ENCODE peak calls at places on chromosome X, in six cellular contexts. One of them, this sample, is unnamed.
A peak's percentile ranks its signal among the peaks of the same experiment; 100 is the strongest.

GRCh38 chrX:146224442-146224841 is 406.8 kb downstream of the SLITRK2 start:
- DNase-seq in uterus: no peak
- DNase-seq in ovary: no peak
- DNase-seq in OCI-LY7: no peak
- DNase-seq in CD8-positive, alpha-beta memory T cell: no peak
- DNase-seq in SJSA1: no peak
- DNase-seq in this sample: no peak

GRCh38 chrX:26442340-26442739 is 226.4 kb downstream of the MAGEB5 start:
- DNase-seq in CD8-positive, alpha-beta memory T cell: no peak
- DNase-seq in ovary: no peak
- DNase-seq in OCI-LY7: no peak
- DNase-seq in SJSA1: no peak
- DNase-seq in uterus: no peak
- DNase-seq in this sample: no peak

GRCh38 chrX:23845316-23845932 is 62.3 kb downstream of the APOO start:
- DNase-seq in ovary: no peak
- DNase-seq in CD8-positive, alpha-beta memory T cell: no peak
- DNase-seq in uterus: no peak
- DNase-seq in OCI-LY7: no peak
- DNase-seq in SJSA1: peak; percentile 10
- DNase-seq in this sample: peak; percentile 13

GRCh38 chrX:18871970-18872369 is 111.9 kb downstream of the PHKA2 start:
- DNase-seq in uterus: no peak
- DNase-seq in ovary: no peak
- DNase-seq in CD8-positive, alpha-beta memory T cell: no peak
- DNase-seq in OCI-LY7: no peak
- DNase-seq in SJSA1: no peak
- DNase-seq in this sample: no peak

GRCh38 chrX:39907964-39908616 is 189.7 kb downstream of the BCOR start:
- DNase-seq in CD8-positive, alpha-beta memory T cell: no peak
- DNase-seq in SJSA1: peak; percentile 95
- DNase-seq in uterus: peak; percentile 63
- DNase-seq in ovary: peak; percentile 71
- DNase-seq in OCI-LY7: no peak
- DNase-seq in this sample: peak; percentile 88

GRCh38 chrX:8036914-8037313 is 109.7 kb upstream of the PNPLA4 start:
- DNase-seq in uterus: no peak
- DNase-seq in CD8-positive, alpha-beta memory T cell: no peak
- DNase-seq in SJSA1: no peak
- DNase-seq in OCI-LY7: no peak
- DNase-seq in ovary: no peak
- DNase-seq in this sample: no peak

GRCh38 chrX:74420194-74421035 is 878 bp upstream of the SLC16A2 start:
- DNase-seq in ovary: peak; percentile 83
- DNase-seq in CD8-positive, alpha-beta memory T cell: peak; percentile 2
- DNase-seq in SJSA1: peak; percentile 59
- DNase-seq in OCI-LY7: no peak
- DNase-seq in uterus: peak; percentile 78
- DNase-seq in this sample: peak; percentile 83

GRCh38 chrX:154036513-154036912 is 16.8 kb upstream of the IRAK1 start:
- DNase-seq in OCI-LY7: no peak
- DNase-seq in CD8-positive, alpha-beta memory T cell: peak; percentile 37
- DNase-seq in SJSA1: no peak
- DNase-seq in ovary: no peak
- DNase-seq in uterus: no peak
- DNase-seq in this sample: no peak

GRCh38 chrX:130024127-130024526 is 41.7 kb downstream of the BCORL1 start:
- DNase-seq in uterus: peak; percentile 68
- DNase-seq in CD8-positive, alpha-beta memory T cell: peak; percentile 78
- DNase-seq in ovary: peak; percentile 59
- DNase-seq in OCI-LY7: peak; percentile 91
- DNase-seq in SJSA1: no peak
- DNase-seq in this sample: peak; percentile 91

GRCh38 chrX:48883729-48884128 is 13.8 kb downstream of the TIMM17B start:
- DNase-seq in ovary: no peak
- DNase-seq in SJSA1: no peak
- DNase-seq in CD8-positive, alpha-beta memory T cell: no peak
- DNase-seq in OCI-LY7: no peak
- DNase-seq in uterus: no peak
- DNase-seq in this sample: no peak

GRCh38 chrX:134999469-134999868 is 8.7 kb downstream of the SMIM10 start:
- DNase-seq in SJSA1: peak; percentile 42
- DNase-seq in OCI-LY7: peak; percentile 15
- DNase-seq in ovary: no peak
- DNase-seq in CD8-positive, alpha-beta memory T cell: no peak
- DNase-seq in uterus: no peak
- DNase-seq in this sample: no peak

GRCh38 chrX:1462596-1463251 is 10.0 kb upstream of the ASMTL start:
- DNase-seq in SJSA1: peak; percentile 61
- DNase-seq in ovary: no peak
- DNase-seq in uterus: no peak
- DNase-seq in CD8-positive, alpha-beta memory T cell: peak; percentile 94
- DNase-seq in OCI-LY7: no peak
- DNase-seq in this sample: no peak

GRCh38 chrX:39652336-39652735 is 445.4 kb downstream of the BCOR start:
- DNase-seq in uterus: no peak
- DNase-seq in CD8-positive, alpha-beta memory T cell: no peak
- DNase-seq in SJSA1: peak; percentile 16
- DNase-seq in ovary: no peak
- DNase-seq in OCI-LY7: peak; percentile 56
- DNase-seq in this sample: peak; percentile 12

GRCh38 chrX:50769389-50770063 is 44.5 kb downstream of the SHROOM4 start:
- DNase-seq in ovary: no peak
- DNase-seq in OCI-LY7: no peak
- DNase-seq in SJSA1: no peak
- DNase-seq in uterus: no peak
- DNase-seq in CD8-positive, alpha-beta memory T cell: no peak
- DNase-seq in this sample: no peak

GRCh38 chrX:95346854-95347253 is 1337.8 kb upstream of the DIAPH2 start:
- DNase-seq in SJSA1: no peak
- DNase-seq in OCI-LY7: no peak
- DNase-seq in ovary: no peak
- DNase-seq in CD8-positive, alpha-beta memory T cell: no peak
- DNase-seq in uterus: no peak
- DNase-seq in this sample: no peak

GRCh38 chrX:82335772-82336171 is 1133.9 kb downstream of the SH3BGRL start:
- DNase-seq in SJSA1: no peak
- DNase-seq in OCI-LY7: no peak
- DNase-seq in uterus: no peak
- DNase-seq in CD8-positive, alpha-beta memory T cell: no peak
- DNase-seq in ovary: no peak
- DNase-seq in this sample: peak; percentile 27

GRCh38 chrX:22652596-22652995 is 347.2 kb upstream of the DDX53 start:
- DNase-seq in OCI-LY7: no peak
- DNase-seq in SJSA1: no peak
- DNase-seq in CD8-positive, alpha-beta memory T cell: no peak
- DNase-seq in ovary: no peak
- DNase-seq in uterus: peak; percentile 49
- DNase-seq in this sample: no peak
- H3K27ac ChIP-seq in OCI-LY7: no peak overlapping the region
- H3K27ac ChIP-seq in SJSA1: no peak overlapping the region
- H3K27ac ChIP-seq in CD8-positive, alpha-beta memory T cell: no peak overlapping the region
- H3K27ac ChIP-seq in ovary: no peak overlapping the region
- H3K27ac ChIP-seq in uterus: peak overlapping the region; percentile 82
- H3K27ac ChIP-seq in this sample: no peak overlapping the region

DNA sequence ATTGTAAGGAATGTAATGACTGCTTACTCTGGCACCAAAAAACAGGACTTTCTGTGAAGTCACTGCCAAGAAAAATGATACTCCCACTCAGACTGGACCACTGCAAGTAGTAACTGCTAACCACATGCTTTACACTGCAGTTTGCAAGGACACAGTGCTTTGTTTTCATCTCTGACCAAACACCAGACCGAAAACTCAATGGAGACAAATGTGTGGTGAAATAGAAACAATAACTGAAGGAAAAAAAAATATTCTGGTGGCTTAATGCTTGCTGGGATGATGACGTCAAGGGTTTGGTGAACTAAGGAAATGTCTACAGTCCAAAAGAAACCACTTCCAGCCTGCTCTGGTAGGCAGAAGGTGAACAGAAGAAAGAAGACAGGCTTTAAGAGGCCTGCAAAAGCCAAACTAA is 13.2 kb downstream of the GPC4 start:
- DNase-seq in CD8-positive, alpha-beta memory T cell: no peak
- DNase-seq in OCI-LY7: no peak
- DNase-seq in uterus: no peak
- DNase-seq in ovary: no peak
- DNase-seq in SJSA1: peak; percentile 68
- DNase-seq in this sample: no peak
- H3K27ac ChIP-seq in CD8-positive, alpha-beta memory T cell: no peak overlapping the region
- H3K27ac ChIP-seq in OCI-LY7: no peak overlapping the region
- H3K27ac ChIP-seq in uterus: peak overlapping the region; percentile 31
- H3K27ac ChIP-seq in ovary: peak overlapping the region; percentile 30
- H3K27ac ChIP-seq in SJSA1: peak overlapping the region; percentile 21
- H3K27ac ChIP-seq in this sample: no peak overlapping the region

GRCh38 chrX:127459784-127460183 is 592.4 kb downstream of the ACTRT1 start:
- DNase-seq in uterus: no peak
- DNase-seq in CD8-positive, alpha-beta memory T cell: no peak
- DNase-seq in ovary: no peak
- DNase-seq in SJSA1: no peak
- DNase-seq in OCI-LY7: no peak
- DNase-seq in this sample: no peak
- H3K27ac ChIP-seq in uterus: no peak overlapping the region
- H3K27ac ChIP-seq in CD8-positive, alpha-beta memory T cell: no peak overlapping the region
- H3K27ac ChIP-seq in ovary: no peak overlapping the region
- H3K27ac ChIP-seq in SJSA1: no peak overlapping the region
- H3K27ac ChIP-seq in OCI-LY7: no peak overlapping the region
- H3K27ac ChIP-seq in this sample: no peak overlapping the region

GRCh38 chrX:16839224-16839851 is 30.8 kb downstream of the RBBP7 start:
- DNase-seq in uterus: no peak
- DNase-seq in CD8-positive, alpha-beta memory T cell: no peak
- DNase-seq in OCI-LY7: no peak
- DNase-seq in SJSA1: peak; percentile 30
- DNase-seq in ovary: no peak
- DNase-seq in this sample: no peak

GRCh38 chrX:16838202-16839066 is 31.7 kb downstream of the RBBP7 start:
- DNase-seq in SJSA1: peak; percentile 58
- DNase-seq in ovary: no peak
- DNase-seq in uterus: no peak
- DNase-seq in OCI-LY7: no peak
- DNase-seq in CD8-positive, alpha-beta memory T cell: no peak
- DNase-seq in this sample: peak; percentile 20

GRCh38 chrX:16843208-16843909 is 26.8 kb downstream of the RBBP7 start:
- DNase-seq in SJSA1: no peak
- DNase-seq in OCI-LY7: no peak
- DNase-seq in uterus: no peak
- DNase-seq in ovary: no peak
- DNase-seq in CD8-positive, alpha-beta memory T cell: no peak
- DNase-seq in this sample: no peak

GRCh38 chrX:16842684-16843083 is 27.5 kb downstream of the RBBP7 start:
- DNase-seq in SJSA1: no peak
- DNase-seq in CD8-positive, alpha-beta memory T cell: no peak
- DNase-seq in uterus: no peak
- DNase-seq in OCI-LY7: no peak
- DNase-seq in ovary: no peak
- DNase-seq in this sample: no peak

DNA sequence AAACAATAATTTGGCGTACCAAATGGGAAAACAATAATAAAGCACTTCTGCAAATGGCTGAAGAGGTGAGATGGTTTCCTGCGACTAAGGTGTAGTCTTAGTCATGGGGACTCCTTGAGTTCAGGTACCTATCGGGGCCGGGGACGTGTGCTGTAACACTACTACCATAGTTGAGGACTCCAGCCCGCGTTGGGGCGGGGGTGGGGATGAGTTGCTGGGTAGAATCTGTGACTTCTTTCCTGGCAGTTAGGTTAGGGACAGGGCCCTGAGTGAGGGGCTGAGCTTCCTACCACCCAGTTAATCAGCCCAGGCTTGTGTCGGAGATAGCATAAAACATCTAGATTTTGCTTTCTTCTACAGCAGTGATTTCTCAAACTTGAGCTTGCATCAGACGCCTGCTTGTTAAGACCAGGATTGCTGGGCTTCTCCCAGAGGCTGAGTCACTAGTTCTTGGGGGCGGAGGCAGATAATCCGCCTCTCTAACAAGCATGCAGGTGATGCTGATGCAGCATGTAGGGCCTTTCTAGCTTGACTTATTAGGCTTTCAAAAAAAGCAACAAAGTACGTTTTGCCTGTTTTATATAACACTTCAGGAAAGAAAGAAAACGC is 30.2 kb downstream of the RBBP7 start:
- DNase-seq in OCI-LY7: no peak
- DNase-seq in ovary: no peak
- DNase-seq in SJSA1: peak; percentile 7
- DNase-seq in CD8-positive, alpha-beta memory T cell: no peak
- DNase-seq in uterus: peak; percentile 79
- DNase-seq in this sample: no peak
- H3K27ac ChIP-seq in OCI-LY7: no peak overlapping the region
- H3K27ac ChIP-seq in ovary: no peak overlapping the region
- H3K27ac ChIP-seq in SJSA1: no peak overlapping the region
- H3K27ac ChIP-seq in CD8-positive, alpha-beta memory T cell: no peak overlapping the region
- H3K27ac ChIP-seq in uterus: peak overlapping the region; percentile 48
- H3K27ac ChIP-seq in this sample: no peak overlapping the region

GRCh38 chrX:133897593-133898163 is 87.7 kb downstream of the GPC3 start:
- DNase-seq in uterus: no peak
- DNase-seq in OCI-LY7: no peak
- DNase-seq in ovary: no peak
- DNase-seq in SJSA1: no peak
- DNase-seq in CD8-positive, alpha-beta memory T cell: no peak
- DNase-seq in this sample: no peak
- H3K27ac ChIP-seq in uterus: no peak overlapping the region
- H3K27ac ChIP-seq in OCI-LY7: no peak overlapping the region
- H3K27ac ChIP-seq in ovary: no peak overlapping the region
- H3K27ac ChIP-seq in SJSA1: no peak overlapping the region
- H3K27ac ChIP-seq in CD8-positive, alpha-beta memory T cell: no peak overlapping the region
- H3K27ac ChIP-seq in this sample: no peak overlapping the region

DNA sequence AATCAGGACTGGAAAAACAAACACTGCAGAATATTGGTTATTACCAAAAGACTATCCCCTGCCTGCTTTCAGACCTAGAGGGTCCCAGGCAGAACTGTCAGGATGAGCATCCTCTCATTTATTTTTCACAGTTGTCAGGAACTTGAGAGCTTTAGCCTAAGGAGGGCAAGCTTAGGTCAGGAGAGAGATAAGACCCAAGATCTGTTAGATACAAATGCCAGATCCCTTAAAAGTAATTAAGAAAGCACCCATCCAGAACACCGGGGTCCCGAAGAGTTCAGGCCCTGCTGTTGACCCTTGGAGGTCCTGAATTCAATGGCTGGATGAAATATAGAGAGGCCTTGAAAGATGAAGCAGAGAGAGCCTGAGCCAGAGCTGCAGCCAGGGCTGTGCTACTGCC is 5.9 kb upstream of the MAGEB3 start:
- DNase-seq in ovary: no peak
- DNase-seq in CD8-positive, alpha-beta memory T cell: no peak
- DNase-seq in SJSA1: no peak
- DNase-seq in OCI-LY7: no peak
- DNase-seq in uterus: no peak
- DNase-seq in this sample: no peak
- H3K27ac ChIP-seq in ovary: no peak overlapping the region
- H3K27ac ChIP-seq in CD8-positive, alpha-beta memory T cell: no peak overlapping the region
- H3K27ac ChIP-seq in SJSA1: no peak overlapping the region
- H3K27ac ChIP-seq in OCI-LY7: no peak overlapping the region
- H3K27ac ChIP-seq in uterus: no peak overlapping the region
- H3K27ac ChIP-seq in this sample: no peak overlapping the region

DNA sequence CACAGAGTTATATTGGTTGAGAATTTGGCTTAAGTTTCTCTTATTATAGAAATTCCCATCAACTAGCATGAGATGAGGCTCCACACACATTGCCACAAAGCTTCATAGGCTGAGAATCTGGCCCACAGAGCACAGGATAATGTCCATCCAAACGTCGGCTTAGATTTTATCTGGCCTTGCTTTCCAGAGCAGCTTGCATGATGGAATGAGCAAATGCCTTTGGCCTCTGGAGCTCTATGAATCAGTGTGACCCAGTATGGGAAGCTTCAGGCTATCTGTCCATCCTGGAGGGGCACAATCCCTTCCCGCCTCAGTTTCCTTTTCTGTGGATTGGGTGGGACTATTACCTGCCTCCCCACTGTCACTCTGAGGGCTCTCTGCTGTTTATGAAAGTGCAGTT is 131.5 kb upstream of the NDP start:
- DNase-seq in OCI-LY7: no peak
- DNase-seq in uterus: no peak
- DNase-seq in SJSA1: no peak
- DNase-seq in CD8-positive, alpha-beta memory T cell: no peak
- DNase-seq in ovary: no peak
- DNase-seq in this sample: no peak
- H3K27ac ChIP-seq in OCI-LY7: no peak overlapping the region
- H3K27ac ChIP-seq in uterus: no peak overlapping the region
- H3K27ac ChIP-seq in SJSA1: no peak overlapping the region
- H3K27ac ChIP-seq in CD8-positive, alpha-beta memory T cell: no peak overlapping the region
- H3K27ac ChIP-seq in ovary: no peak overlapping the region
- H3K27ac ChIP-seq in this sample: no peak overlapping the region